ENCODE peak calls at places on chromosomes 2 and 18, in six cellular contexts. F is substantia nigra, L is iPS-NIHi11, R is upper lobe of left lung, Y is KG1, Z is T-helper 17 cell. M is an unnamed sample.
A peak's percentile ranks its signal among the peaks of the same experiment; 100 is the strongest.

GRCh38 chr2:145906356-145906755 is 1386.4 kb upstream of the ZEB2 start:
- DNase-seq in F (no peak), L (peak; percentile 7), R (no peak), Y (no peak), Z (no peak), M (no peak)

GRCh38 chr2:209556354-209556961 is 132.6 kb downstream of the MAP2 start:
- DNase-seq in F (no peak), L (peak; percentile 45), R (no peak), Y (no peak), Z (no peak), M (no peak)

GRCh38 chr2:166573393-166573792 is 79.3 kb upstream of the SCN7A start:
- DNase-seq in F (no peak), L (peak; percentile 23), R (no peak), Y (no peak), Z (no peak), M (no peak)

GRCh38 chr2:63058742-63059433 is 8.3 kb downstream of the OTX1 start:
- DNase-seq in F (no peak), L (peak; percentile 31), R (no peak), Y (no peak), Z (no peak), M (no peak)

GRCh38 chr2:235595420-235596010 is 101.7 kb downstream of the AGAP1 start:
- DNase-seq in F (peak; percentile 64), L (peak; percentile 66), R (peak; percentile 45), Y (peak; percentile 48), Z (no peak), M (peak; percentile 56)

GRCh38 chr2:136327162-136327852 is 209.4 kb upstream of the CXCR4 start:
- DNase-seq in F (no peak), L (peak; percentile 39), R (peak; percentile 47), Y (no peak), Z (peak; percentile 33), M (no peak)

GRCh38 chr2:54206596-54206995 is 49.4 kb downstream of the TSPYL6 start:
- DNase-seq in F (no peak), L (no peak), R (no peak), Y (peak; percentile 16), Z (no peak), M (peak; percentile 58)

GRCh38 chr2:83573060-83573459 is 886.0 kb downstream of the SUCLG1 start:
- DNase-seq in F (no peak), L (no peak), R (no peak), Y (no peak), Z (no peak), M (no peak)

GRCh38 chr2:120852200-120852815 is 116.6 kb downstream of the GLI2 start:
- DNase-seq in F (no peak), L (no peak), R (no peak), Y (no peak), Z (no peak), M (no peak)

GRCh38 chr2:58081000-58081399 is 34.4 kb downstream of the VRK2 start:
- DNase-seq in F (no peak), L (no peak), R (no peak), Y (no peak), Z (no peak), M (no peak)

GRCh38 chr2:239001794-239002193 is 153.9 kb downstream of the TWIST2 start:
- DNase-seq in F (no peak), L (no peak), R (no peak), Y (no peak), Z (no peak), M (no peak)

GRCh38 chr18:21703241-21703820 is 1.2 kb downstream of the ABHD3 start:
- DNase-seq in F (no peak), L (peak; percentile 17), R (no peak), Y (peak; percentile 34), Z (no peak), M (no peak)

GRCh38 chr2:26668041-26668440 is 24.5 kb upstream of the KCNK3 start:
- DNase-seq in F (no peak), L (no peak), R (no peak), Y (no peak), Z (no peak), M (no peak)

GRCh38 chr2:75447168-75447567 is 113.6 kb downstream of the EVA1A start:
- DNase-seq in F (no peak), L (no peak), R (no peak), Y (no peak), Z (no peak), M (no peak)

GRCh38 chr2:189364607-189365006 is 76.7 kb upstream of the WDR75 start:
- DNase-seq in F (no peak), L (no peak), R (no peak), Y (no peak), Z (no peak), M (no peak)

GRCh38 chr2:11530864-11531451 is 2.9 kb upstream of the GREB1 start:
- DNase-seq in F (no peak), L (no peak), R (no peak), Y (no peak), Z (no peak), M (no peak)

GRCh38 chr18:47490882-47491281 is 239.4 kb upstream of the SKOR2 start:
- DNase-seq in F (no peak), L (no peak), R (no peak), Y (no peak), Z (no peak), M (no peak)

GRCh38 chr2:174247474-174248186 is 702 bp downstream of the OLA1 start:
- DNase-seq in F (peak; percentile 63), L (peak; percentile 42), R (peak; percentile 53), Y (no peak), Z (no peak), M (no peak)